ENCODE peak calls at places on chromosomes 5 and 9, in seven cellular contexts. N is ovary, U is AG04449, L is GM13977, R is NB4, Y is progenitor cell of endocrine pancreas, P is AG04450. K is an unnamed sample.

GRCh38 chr5:44245936-44246335 is 143.3 kb downstream of the FGF10 start:
- DNase-seq in N (no peak), U (no peak), L (no peak), R (no peak), Y (no peak), P (no peak), K (no peak)

GRCh38 chr9:125025584-125025983 is 84.7 kb upstream of the GOLGA1 start:
- DNase-seq in N (no peak), U (no peak), L (no peak), R (no peak), Y (no peak), P (no peak), K (no peak)

GRCh38 chr5:32222723-32223470 is 48.8 kb upstream of the GOLPH3 start:
- DNase-seq in N (no peak), U (no peak), L (no peak), R (no peak), Y (no peak), P (no peak), K (no peak)

GRCh38 chr5:52867809-52868208 is 80.1 kb downstream of the ITGA1 start:
- DNase-seq in N (no peak), U (no peak), L (no peak), R (no peak), Y (no peak), P (no peak), K (no peak)

GRCh38 chr5:160293901-160294561 is 18.3 kb downstream of the CCNJL start:
- DNase-seq in N (no peak), U (no peak), L (no peak), R (peak), Y (no peak), P (no peak), K (no peak)

GRCh38 chr9:92763721-92764380 is 782 bp downstream of the BICD2 start:
- DNase-seq in N (peak), U (no peak), L (peak), R (peak), Y (no peak), P (no peak), K (no peak)

GRCh38 chr9:71675857-71676165 is 92.5 kb downstream of the CEMIP2 start:
- DNase-seq in N (no peak), U (no peak), L (no peak), R (no peak), Y (no peak), P (no peak), K (no peak)

GRCh38 chr9:113347479-113347878 is 1.9 kb upstream of the BSPRY start:
- DNase-seq in N (no peak), U (no peak), L (no peak), R (no peak), Y (no peak), P (no peak), K (no peak)

GRCh38 chr5:32707394-32707997 is 3.6 kb upstream of the NPR3 start:
- DNase-seq in N (no peak), U (no peak), L (peak), R (peak), Y (no peak), P (no peak), K (no peak)

GRCh38 chr5:177025139-177025538 is 2.6 kb downstream of the ZNF346 start:
- DNase-seq in N (no peak), U (no peak), L (no peak), R (no peak), Y (no peak), P (no peak), K (no peak)

GRCh38 chr5:174910245-174910737 is 185.9 kb downstream of the MSX2 start:
- DNase-seq in N (no peak), U (no peak), L (peak), R (peak), Y (peak), P (peak), K (peak)

GRCh38 chr9:120350596-120350995 is 229.4 kb downstream of the CDK5RAP2 start:
- DNase-seq in N (no peak), U (no peak), L (no peak), R (no peak), Y (no peak), P (no peak), K (no peak)

GRCh38 chr9:33620738-33621439 is 96.8 kb downstream of the ANKRD18B start:
- DNase-seq in N (no peak), U (peak), L (no peak), R (no peak), Y (no peak), P (peak), K (no peak)

GRCh38 chr9:136532799-136533774 is 12.8 kb downstream of the NOTCH1 start:
- DNase-seq in N (no peak), U (no peak), L (peak), R (no peak), Y (no peak), P (no peak), K (no peak)

GRCh38 chr9:5832093-5832542 is 799 bp downstream of the ERMP1 start:
- DNase-seq in N (no peak), U (no peak), L (no peak), R (peak), Y (no peak), P (no peak), K (no peak)

GRCh38 chr9:104944356-104944755 is 16.4 kb upstream of the ABCA1 start:
- DNase-seq in N (no peak), U (no peak), L (no peak), R (peak), Y (no peak), P (no peak), K (no peak)

GRCh38 chr5:80516826-80517225 is 28.9 kb downstream of the FAM151B start:
- DNase-seq in N (no peak), U (peak), L (no peak), R (no peak), Y (no peak), P (peak), K (no peak)

GRCh38 chr9:127562841-127563523 is 49.1 kb upstream of the STXBP1 start:
- DNase-seq in N (no peak), U (no peak), L (no peak), R (no peak), Y (no peak), P (no peak), K (no peak)

GRCh38 chr9:6109571-6109970 is 94.1 kb upstream of the RANBP6 start:
- DNase-seq in N (no peak), U (no peak), L (no peak), R (no peak), Y (no peak), P (no peak), K (no peak)

GRCh38 chr5:133265257-133265656 is 213.4 kb downstream of the HSPA4 start:
- DNase-seq in N (no peak), U (no peak), L (no peak), R (no peak), Y (no peak), P (no peak), K (no peak)

GRCh38 chr9:101229606-101230005 is 155.2 kb downstream of the BAAT start:
- DNase-seq in N (no peak), U (no peak), L (no peak), R (no peak), Y (no peak), P (no peak), K (no peak)

GRCh38 chr9:8255852-8256251 is 456.3 kb upstream of the DMAC1 start:
- DNase-seq in N (no peak), U (no peak), L (no peak), R (no peak), Y (no peak), P (no peak), K (no peak)

GRCh38 chr9:108786756-108787663 is 68.8 kb downstream of the ACTL7B start:
- DNase-seq in N (no peak), U (peak), L (no peak), R (peak), Y (no peak), P (no peak), K (peak)

GRCh38 chr5:40681351-40682311 is 1.9 kb downstream of the PTGER4 start:
- DNase-seq in N (no peak), U (no peak), L (no peak), R (peak), Y (no peak), P (no peak), K (no peak)

GRCh38 chr5:102594192-102594591 is 95.4 kb upstream of the SLCO6A1 start:
- DNase-seq in N (no peak), U (no peak), L (no peak), R (no peak), Y (no peak), P (no peak), K (no peak)

GRCh38 chr9:126956929-126957686 is 42.5 kb downstream of the RALGPS1 start:
- DNase-seq in N (no peak), U (no peak), L (no peak), R (no peak), Y (no peak), P (peak), K (no peak)

GRCh38 chr9:89491688-89492087 is 6.2 kb downstream of the SEMA4D start:
- DNase-seq in N (no peak), U (no peak), L (no peak), R (no peak), Y (no peak), P (no peak), K (no peak)

GRCh38 chr9:137049544-137050449 is 3.8 kb upstream of the NPDC1 start:
- DNase-seq in N (peak), U (no peak), L (peak), R (peak), Y (peak), P (no peak), K (peak)

GRCh38 chr9:438066-438465 is 223.4 kb downstream of the DOCK8 start:
- DNase-seq in N (no peak), U (no peak), L (no peak), R (no peak), Y (no peak), P (no peak), K (no peak)

DNA sequence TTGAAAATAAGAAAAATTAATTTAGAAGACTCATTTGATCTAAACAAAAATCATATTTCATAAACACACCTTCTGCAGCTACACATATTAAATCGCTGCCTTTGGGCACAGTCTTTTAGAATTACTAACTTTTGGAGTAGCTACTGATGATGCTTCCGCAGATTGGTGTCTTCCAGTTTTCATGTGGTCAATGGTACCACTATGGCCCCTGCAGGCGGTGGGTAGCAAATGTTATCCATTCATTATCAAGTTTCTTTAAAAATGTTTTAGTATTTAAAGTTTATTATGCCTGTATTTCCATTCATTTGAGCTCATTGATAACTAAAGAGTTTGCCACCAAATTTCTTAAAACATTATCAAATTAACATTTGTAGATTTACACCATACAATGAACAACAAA is 122.9 kb upstream of the GRAMD2B start:
- DNase-seq in N (no peak), U (no peak), L (no peak), R (no peak), Y (no peak), P (no peak), K (no peak)
- TF ChIP-seq CTCF in N (no peak), U (no peak), L (no peak), R (no peak), Y (no peak), P (peak), K (peak)

DNA sequence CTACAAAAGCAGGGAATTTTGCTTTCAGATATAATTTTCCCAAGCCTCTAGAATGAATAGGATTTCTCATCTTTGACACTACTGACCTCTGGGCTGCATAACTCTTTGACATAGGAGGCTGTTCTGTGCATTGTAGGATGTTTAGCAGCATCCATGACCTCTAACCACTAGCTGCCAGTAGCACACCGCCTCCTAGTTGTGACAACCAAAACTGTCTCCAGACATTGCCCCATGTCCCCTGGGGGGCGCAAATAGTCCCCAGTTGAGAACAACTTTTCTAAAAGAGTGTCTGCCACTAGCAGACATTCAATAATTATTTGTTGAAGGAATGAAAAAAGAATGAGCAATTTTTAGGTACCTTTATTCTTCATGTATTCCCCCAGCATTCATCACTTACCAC is 51.8 kb downstream of the POU4F3 start:
- DNase-seq in N (no peak), U (no peak), L (no peak), R (peak), Y (no peak), P (no peak), K (no peak)
- TF ChIP-seq CTCF in N (no peak), U (no peak), L (peak), R (peak), Y (no peak), P (peak), K (peak)

DNA sequence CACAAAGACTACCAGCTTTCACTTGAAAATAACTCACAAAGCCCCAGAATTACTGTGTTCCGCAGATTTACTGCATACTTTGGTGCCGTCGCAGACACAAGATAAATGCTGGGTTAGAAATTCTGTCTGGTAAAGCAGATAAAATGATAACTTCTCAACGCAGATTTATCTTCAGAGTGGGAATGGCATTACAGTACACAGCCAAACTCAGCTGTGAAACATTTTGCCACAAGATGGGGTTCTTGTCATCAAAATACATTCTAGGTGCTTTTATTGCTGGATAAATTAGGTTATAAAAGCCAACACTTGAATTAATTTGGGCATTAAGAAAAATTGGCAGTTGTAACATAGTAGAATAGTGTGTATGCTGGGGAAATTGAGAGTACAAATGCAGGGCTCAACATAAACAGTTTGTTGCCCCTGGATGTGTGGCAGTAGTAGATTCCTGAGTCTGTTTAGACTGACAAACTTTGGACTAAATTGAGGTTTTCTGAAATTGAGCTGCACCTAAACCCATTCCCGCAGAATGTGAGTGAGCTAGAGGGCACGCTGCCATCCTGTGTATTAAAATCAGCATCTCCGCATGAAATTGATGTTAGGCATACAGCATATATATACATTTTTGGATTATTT is 61.1 kb downstream of the LMNB1 start:
- DNase-seq in N (no peak), U (no peak), L (no peak), R (no peak), Y (no peak), P (no peak), K (no peak)
- TF ChIP-seq CTCF in N (peak), U (peak), L (peak), R (no peak), Y (no peak), P (peak), K (peak)

DNA sequence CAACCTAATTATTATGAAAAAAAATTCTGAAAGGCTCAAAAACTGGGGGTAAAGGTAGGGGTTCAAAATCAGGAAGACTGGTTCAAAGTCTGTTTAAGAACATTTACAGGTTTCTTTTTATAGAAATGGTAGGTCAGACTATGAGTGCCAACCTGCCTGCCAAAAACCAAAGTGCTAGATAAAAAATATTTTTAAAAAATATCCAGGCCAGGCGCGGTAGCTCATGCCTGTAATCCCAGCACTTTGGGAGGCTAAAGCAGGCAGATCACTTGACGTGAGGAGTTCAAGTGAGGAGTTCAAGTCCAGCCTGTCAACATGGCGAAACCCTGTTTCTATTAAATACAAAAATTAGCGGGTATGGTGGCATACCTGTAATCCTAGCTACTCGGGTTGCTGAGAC is 67.0 kb downstream of the NR3C1 start:
- DNase-seq in N (no peak), U (no peak), L (no peak), R (no peak), Y (no peak), P (no peak), K (no peak)
- TF ChIP-seq CTCF in N (no peak), U (no peak), L (no peak), R (no peak), Y (no peak), P (no peak), K (no peak)

DNA sequence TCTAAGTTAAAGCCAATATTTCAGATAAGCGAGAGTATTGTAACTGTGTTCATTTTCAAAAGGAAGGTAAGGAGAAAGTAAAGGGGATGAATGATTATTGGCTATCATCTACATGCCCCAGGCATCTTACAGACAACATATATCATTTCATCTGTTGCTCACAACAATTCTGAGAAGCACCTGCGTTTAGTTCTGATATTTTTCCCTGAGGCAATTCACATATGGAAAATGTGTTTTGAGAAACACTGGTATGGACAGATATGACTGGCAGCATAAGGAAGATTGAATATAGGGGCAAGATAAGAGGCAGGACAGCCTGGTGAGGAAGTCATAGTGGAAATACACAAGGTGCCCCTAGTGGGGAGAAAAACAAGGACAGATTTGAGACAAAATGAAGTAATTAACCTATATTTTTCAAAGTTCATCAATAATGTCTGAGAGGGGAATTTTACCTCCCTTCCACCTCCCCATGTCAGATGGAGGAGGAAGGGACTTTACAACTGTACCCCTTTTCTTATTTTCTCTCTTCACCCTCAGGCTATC is 87.7 kb upstream of the TRIM32 start:
- DNase-seq in N (no peak), U (no peak), L (no peak), R (no peak), Y (no peak), P (no peak), K (no peak)
- TF ChIP-seq CTCF in N (no peak), U (no peak), L (no peak), R (no peak), Y (peak), P (no peak), K (no peak)

GRCh38 chr5:92674322-92674721 is 906.7 kb downstream of the NR2F1-AS1 start:
- DNase-seq in N (no peak), U (no peak), L (no peak), R (no peak), Y (no peak), P (no peak), K (no peak)

GRCh38 chr5:92676839-92677197 is 904.2 kb downstream of the NR2F1-AS1 start:
- DNase-seq in N (no peak), U (no peak), L (no peak), R (no peak), Y (no peak), P (no peak), K (no peak)

GRCh38 chr5:92676120-92676838 is 904.7 kb downstream of the NR2F1-AS1 start:
- DNase-seq in N (no peak), U (no peak), L (no peak), R (no peak), Y (no peak), P (no peak), K (no peak)

GRCh38 chr5:92678576-92679105 is 902.4 kb downstream of the NR2F1-AS1 start:
- DNase-seq in N (no peak), U (no peak), L (no peak), R (no peak), Y (no peak), P (no peak), K (no peak)
- TF ChIP-seq CTCF in N (no peak), U (no peak), L (no peak), R (no peak), Y (peak), P (peak), K (peak)

DNA sequence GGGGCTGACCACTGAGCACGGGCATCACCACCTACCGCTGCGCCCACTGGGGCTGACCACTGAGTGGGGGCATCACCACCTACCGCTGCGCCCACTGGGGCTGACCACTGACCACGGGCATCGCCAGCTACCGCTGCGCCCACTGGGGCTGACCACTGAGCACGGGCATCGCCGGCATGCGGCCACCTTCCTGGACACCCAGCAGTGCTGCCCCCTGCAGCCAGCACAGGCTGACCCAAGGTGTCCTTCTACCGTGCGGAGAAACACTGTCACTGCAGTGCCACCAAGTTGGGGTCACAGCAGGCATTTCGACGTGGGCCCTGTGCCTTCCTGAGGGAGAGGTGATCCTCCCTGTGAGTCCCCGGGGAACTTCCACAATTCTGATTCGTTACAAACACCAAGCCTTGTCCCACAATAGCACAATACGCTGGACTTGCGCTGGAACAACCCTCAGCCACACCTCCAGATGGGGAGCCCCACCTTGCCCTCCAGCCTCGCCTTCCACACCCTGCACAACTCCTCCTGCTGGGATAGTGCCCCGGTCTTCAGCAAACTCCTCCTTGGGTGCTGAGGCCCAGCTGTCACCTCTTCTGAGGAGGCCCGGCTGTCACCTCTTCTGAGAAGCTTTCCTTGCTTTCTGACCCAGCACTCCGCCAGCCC is 90.3 kb upstream of the SARDH start:
- DNase-seq in N (no peak), U (no peak), L (no peak), R (no peak), Y (no peak), P (no peak), K (no peak)
- TF ChIP-seq CTCF in N (no peak), U (no peak), L (no peak), R (no peak), Y (no peak), P (no peak), K (no peak)

K was measured in D721Med.